ENCODE peak calls at places on chromosomes 13 and 19, in ten cellular contexts. U is SK-N-SH, G is transverse colon, X is upper lobe of left lung, N is A549, P is ovary, A is stomach, E is tibial nerve, C is GM12878, O is H1. Y is an unnamed sample. For H3K4me1, the result is how much of the 10 kb centered on the place peaks cover.

GRCh38 chr13:91245283-91245682 is 102.2 kb upstream of the MIR17HG start:
- DNase-seq in U (no peak), G (no peak), X (no peak), N (no peak), P (no peak), A (no peak), E (no peak), C (no peak), O (no peak), Y (no peak)

GRCh38 chr13:23436680-23437079 is 3.2 kb upstream of the SACS start:
- DNase-seq in U (no peak), G (no peak), X (no peak), N (no peak), P (no peak), A (no peak), E (no peak), C (no peak), O (no peak), Y (no peak)

GRCh38 chr19:751501-752341 is 809 bp downstream of the MISP start:
- DNase-seq in U (peak), G (peak), X (peak), N (peak), P (no peak), A (peak), E (no peak), C (no peak), O (no peak), Y (no peak)

GRCh38 chr13:21067794-21068193 is 6.4 kb upstream of the LATS2 start:
- DNase-seq in U (no peak), G (no peak), X (no peak), N (no peak), P (no peak), A (no peak), E (no peak), C (no peak), O (no peak), Y (no peak)

GRCh38 chr13:71374471-71375041 is 492.4 kb downstream of the DACH1 start:
- DNase-seq in U (no peak), G (no peak), X (no peak), N (no peak), P (no peak), A (no peak), E (no peak), C (no peak), O (no peak), Y (no peak)

GRCh38 chr19:480016-480855 is 16.1 kb upstream of the MADCAM1 start:
- DNase-seq in U (peak), G (peak), X (peak), N (peak), P (peak), A (peak), E (peak), C (no peak), O (no peak), Y (peak)

GRCh38 chr19:40341601-40342482 is 6.4 kb downstream of the C19orf47 start:
- DNase-seq in U (no peak), G (no peak), X (peak), N (no peak), P (no peak), A (no peak), E (no peak), C (no peak), O (no peak), Y (no peak)

GRCh38 chr19:46480409-46480808 is 9.0 kb upstream of the PNMA8A start:
- DNase-seq in U (no peak), G (peak), X (no peak), N (no peak), P (peak), A (no peak), E (no peak), C (no peak), O (no peak), Y (peak)

GRCh38 chr13:46982856-46983582 is 86.2 kb upstream of the HTR2A start:
- DNase-seq in U (no peak), G (peak), X (no peak), N (no peak), P (no peak), A (no peak), E (no peak), C (peak), O (no peak), Y (no peak)

GRCh38 chr13:59111711-59112110 is 1052.0 kb downstream of the DIAPH3 start:
- DNase-seq in U (no peak), G (no peak), X (no peak), N (no peak), P (no peak), A (no peak), E (no peak), C (no peak), O (no peak), Y (no peak)

GRCh38 chr19:12720851-12721655 is 2.7 kb downstream of the TNPO2 start:
- DNase-seq in U (peak), G (peak), X (no peak), N (no peak), P (peak), A (no peak), E (no peak), C (no peak), O (no peak), Y (no peak)

GRCh38 chr19:52748336-52748950 is 13.6 kb upstream of the ZNF611 start:
- DNase-seq in U (peak), G (no peak), X (no peak), N (peak), P (no peak), A (no peak), E (no peak), C (peak), O (no peak), Y (no peak)

GRCh38 chr19:49019242-49019932 is 2.5 kb upstream of the LHB start:
- DNase-seq in U (peak), G (peak), X (peak), N (peak), P (peak), A (peak), E (no peak), C (no peak), O (peak), Y (no peak)

GRCh38 chr13:54972838-54973237 is 1944.2 kb downstream of the OLFM4 start:
- DNase-seq in U (no peak), G (no peak), X (no peak), N (no peak), P (no peak), A (no peak), E (no peak), C (no peak), O (no peak), Y (no peak)

GRCh38 chr19:29421186-29421525 is 104.6 kb upstream of the VSTM2B start:
- DNase-seq in U (no peak), G (no peak), X (no peak), N (no peak), P (no peak), A (no peak), E (no peak), C (no peak), O (no peak), Y (no peak)

GRCh38 chr13:93233997-93234416 is 7.4 kb downstream of the GPC6 start:
- DNase-seq in U (no peak), G (no peak), X (no peak), N (peak), P (no peak), A (no peak), E (no peak), C (no peak), O (peak), Y (no peak)

GRCh38 chr19:50358483-50359431 is 6.7 kb downstream of the NAPSA start:
- DNase-seq in U (peak), G (peak), X (peak), N (no peak), P (peak), A (peak), E (no peak), C (peak), O (no peak), Y (peak)

DNA sequence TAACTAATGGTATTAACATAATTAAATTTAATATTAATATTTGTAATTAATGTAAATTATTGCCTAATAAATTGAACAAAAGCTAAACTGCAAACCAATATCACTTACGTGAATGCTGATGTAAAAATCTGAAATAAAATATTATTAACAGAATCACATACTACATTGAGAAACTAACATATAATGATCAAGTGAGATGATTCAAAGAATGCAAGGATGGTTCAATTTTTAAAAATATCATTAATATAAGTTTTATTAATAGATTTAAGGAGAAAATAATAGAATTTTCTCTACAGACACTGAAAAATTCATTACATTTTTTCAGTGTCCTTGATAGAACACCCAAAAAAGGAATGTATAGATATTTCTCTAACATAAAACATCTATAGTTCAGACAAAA is 23.5 kb upstream of the EBPL start:
- DNase-seq in U (no peak), G (no peak), X (no peak), N (no peak), P (no peak), A (no peak), E (no peak), C (no peak), O (no peak), Y (no peak)
- H3K4me1 ChIP-seq in U (under half), G (under half), X (under half), N (under half), P (under half), A (under half), E (under half), C (under half), O (under half), Y (under half)

DNA sequence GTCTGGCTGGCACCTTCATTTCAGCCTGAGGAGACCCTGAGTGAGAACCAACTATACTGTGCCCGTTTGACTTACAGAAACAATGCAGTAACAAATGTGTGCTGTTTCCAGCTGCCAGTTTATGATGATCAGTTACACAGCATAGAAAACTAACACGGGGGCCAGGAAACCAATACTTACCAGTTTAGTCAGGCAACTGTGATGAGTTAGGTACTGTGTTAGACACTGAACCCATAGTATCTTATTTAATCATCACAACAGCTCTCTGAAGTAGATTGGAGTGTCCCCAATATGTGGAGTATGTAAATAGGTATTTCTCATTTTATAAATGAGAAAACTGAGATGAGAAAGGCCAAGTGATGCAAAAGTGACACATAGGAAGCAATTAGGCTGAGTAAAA is 620.9 kb upstream of the KLF12 start:
- DNase-seq in U (no peak), G (no peak), X (no peak), N (no peak), P (no peak), A (no peak), E (no peak), C (no peak), O (no peak), Y (no peak)
- TF ChIP-seq EP300 in U (no peak), G (no peak), X (no peak), N (no peak), P (no peak), A (no peak), E (no peak), C (no peak), O (no peak), Y (no peak)

DNA sequence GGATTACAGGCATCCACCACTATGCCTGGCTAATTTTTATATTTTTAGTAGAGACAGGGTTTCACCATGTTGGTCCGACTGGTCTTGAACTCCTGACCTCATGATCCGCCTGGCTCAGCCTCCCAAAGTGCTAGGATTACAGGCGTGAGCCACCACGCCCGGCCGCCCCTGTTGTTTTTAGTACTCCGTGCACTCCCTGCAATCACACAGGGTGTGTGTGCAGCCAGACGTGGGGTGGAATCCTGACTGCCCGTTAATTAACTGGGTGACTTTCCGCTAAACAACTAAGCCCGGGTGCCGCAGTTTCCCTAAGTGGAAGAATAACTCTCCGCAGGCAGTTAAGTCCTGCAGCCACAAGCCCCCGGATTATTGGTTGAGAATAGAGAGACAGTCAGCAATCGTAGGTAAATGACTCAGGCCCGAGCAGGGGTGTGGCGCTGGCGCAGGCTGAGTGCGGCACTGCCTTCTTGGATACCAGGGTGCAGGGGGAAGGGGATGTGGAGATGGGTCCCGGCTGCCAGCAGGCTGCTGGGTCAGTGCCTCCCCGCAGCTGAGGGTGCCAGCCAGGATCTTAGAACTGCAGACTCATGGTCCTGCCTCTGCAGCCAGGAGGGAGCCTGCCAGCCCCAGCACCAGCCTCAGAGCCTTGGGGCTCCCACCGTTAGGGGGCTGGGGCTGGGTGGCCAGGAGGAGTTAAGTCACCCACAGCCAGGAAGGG is 6.1 kb upstream of the FXYD3 start:
- DNase-seq in U (no peak), G (peak), X (no peak), N (peak), P (no peak), A (peak), E (no peak), C (no peak), O (no peak), Y (no peak)
- H3K4me1 ChIP-seq in U (under half), G (under half), X (under half), N (under half), P (under half), A (under half), E (under half), C (under half), O (under half), Y (under half)

GRCh38 chr13:99356216-99357089 is 49.3 kb upstream of the GPR183 start:
- DNase-seq in U (no peak), G (peak), X (no peak), N (no peak), P (peak), A (no peak), E (no peak), C (peak), O (no peak), Y (no peak)
- TF ChIP-seq EP300 in U (no peak), G (no peak), X (no peak), N (no peak), P (no peak), A (no peak), E (no peak), C (peak), O (no peak), Y (no peak)

DNA sequence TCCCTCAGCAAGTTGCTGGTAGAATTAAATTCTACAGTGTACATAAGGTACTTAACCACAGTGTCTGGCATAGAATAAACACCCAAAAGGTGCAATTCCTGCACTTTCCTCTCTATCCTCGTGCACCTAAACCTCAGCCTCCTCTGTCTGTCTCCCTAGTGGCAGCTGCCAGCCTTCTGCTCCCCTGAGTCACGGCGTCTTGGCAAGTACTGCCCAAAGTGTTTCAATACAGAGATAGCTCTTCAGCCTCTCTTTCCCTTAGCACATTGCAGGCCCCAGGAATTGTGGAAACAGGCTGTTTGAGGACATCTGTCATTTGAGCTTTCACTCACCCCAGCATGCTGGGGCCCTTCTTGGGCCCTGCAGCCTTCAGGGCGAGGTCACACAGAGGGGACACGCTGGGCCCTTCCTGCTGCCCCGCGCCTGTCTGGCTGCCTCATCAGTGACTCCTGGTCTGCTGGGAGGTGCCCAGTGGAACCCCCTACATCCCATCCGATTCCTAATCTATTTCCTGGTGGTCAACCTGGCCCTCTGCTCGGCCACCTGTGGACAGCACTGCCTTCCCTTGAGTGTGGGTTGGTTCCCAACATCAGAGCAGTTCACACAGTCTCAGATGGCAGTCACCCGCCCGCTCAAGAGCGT is 19.3 kb downstream of the COL4A2 start:
- DNase-seq in U (no peak), G (no peak), X (no peak), N (no peak), P (no peak), A (no peak), E (no peak), C (no peak), O (no peak), Y (no peak)
- H3K4me1 ChIP-seq in U (under half), G (under half), X (half or more), N (half or more), P (under half), A (half or more), E (half or more), C (under half), O (under half), Y (half or more)

GRCh38 chr19:10815969-10816635 is 19.9 kb downstream of the TMED1 start:
- DNase-seq in U (no peak), G (no peak), X (no peak), N (no peak), P (no peak), A (no peak), E (no peak), C (no peak), O (no peak), Y (no peak)
- TF ChIP-seq EP300 in U (no peak), G (no peak), X (no peak), N (no peak), P (no peak), A (no peak), E (no peak), C (no peak), O (no peak), Y (no peak)

GRCh38 chr19:45125975-45126493 is 33.1 kb downstream of the PPP1R37 start:
- DNase-seq in U (peak), G (peak), X (peak), N (peak), P (no peak), A (peak), E (no peak), C (no peak), O (peak), Y (no peak)
- H3K4me1 ChIP-seq in U (under half), G (under half), X (under half), N (under half), P (under half), A (half or more), E (under half), C (under half), O (under half), Y (under half)

DNA sequence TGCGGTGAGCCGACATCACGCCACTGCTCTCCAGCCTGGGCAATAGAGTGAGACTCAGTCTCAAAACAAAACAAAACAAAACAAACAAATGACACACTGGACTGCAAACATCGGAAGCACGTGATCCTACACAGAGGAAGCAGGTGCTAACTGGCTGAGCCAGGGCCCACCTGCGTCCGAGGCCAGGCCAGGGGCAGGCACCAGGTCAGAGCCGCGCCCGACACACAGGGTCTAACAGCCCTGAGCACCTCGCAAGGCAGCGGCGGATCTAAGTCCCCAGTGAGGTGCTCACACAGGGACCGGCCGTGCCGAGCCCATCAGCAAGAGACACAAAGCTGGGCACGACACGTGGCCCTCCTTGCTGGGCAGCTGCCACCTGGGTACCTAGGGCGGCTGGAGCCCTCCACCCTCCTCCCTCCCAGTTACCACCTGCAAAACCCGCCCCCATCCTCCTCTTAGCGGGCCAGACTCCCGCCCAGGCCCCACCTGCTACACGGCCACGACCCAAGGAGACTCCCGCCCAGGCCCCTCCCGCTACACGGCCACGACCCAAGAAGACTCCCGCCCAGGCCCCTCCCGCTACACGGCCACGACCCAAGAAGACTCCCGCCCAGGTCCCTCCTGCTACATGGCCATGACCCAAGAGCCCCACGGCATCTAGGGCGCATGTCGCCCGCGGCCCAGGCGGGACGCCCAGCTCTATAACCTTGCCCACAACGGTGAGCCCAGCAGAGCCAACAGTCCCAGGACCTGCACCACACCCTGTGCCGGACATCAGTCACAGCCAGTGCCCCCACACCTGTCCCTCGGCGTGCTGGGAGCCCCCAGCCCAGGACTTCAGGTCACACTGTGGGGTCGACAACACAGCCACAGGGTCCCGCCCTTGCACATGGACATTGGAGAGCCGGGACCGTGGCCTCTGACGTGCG is 15.6 kb downstream of the AP3D1 start:
- DNase-seq in U (no peak), G (no peak), X (no peak), N (no peak), P (no peak), A (no peak), E (no peak), C (no peak), O (no peak), Y (no peak)
- TF ChIP-seq EP300 in U (no peak), G (no peak), X (no peak), N (no peak), P (no peak), A (no peak), E (no peak), C (no peak), O (no peak), Y (no peak)